ENCODE peak calls at places on chromosomes 3 and 15, in eight cellular contexts. U is PC-9; D is HS-5; T is activated effector memory CD4-positive, alpha-beta T cell treated with Interleukin-2 at 50 U/mL for 16 hours; C is left cardiac atrium; O is Panc1; X is RCC 7860; G is ureter. P is an unnamed sample.

GRCh38 chr3:129616713-129617112 is 10.2 kb upstream of the PLXND1 start:
- DNase-seq in G (peak), T (no peak), X (no peak), U (no peak), O (no peak), C (no peak), D (no peak), P (no peak)

GRCh38 chr15:66592505-66593218 is 26.9 kb upstream of the LCTL start:
- DNase-seq in G (no peak), D (no peak), U (no peak), X (no peak), C (peak), T (no peak), O (no peak), P (no peak)

GRCh38 chr3:185393055-185393454 is 30.1 kb downstream of the MAP3K13 start:
- DNase-seq in T (no peak), U (no peak), G (no peak), X (no peak), O (no peak), C (no peak), D (no peak), P (no peak)

GRCh38 chr3:53040361-53040820 is 5.5 kb downstream of the SFMBT1 start:
- DNase-seq in T (no peak), G (no peak), O (peak), C (no peak), D (peak), U (peak), X (peak), P (peak)

GRCh38 chr15:69665641-69666091 is 213.0 kb downstream of the RPLP1 start:
- DNase-seq in C (no peak), U (no peak), O (no peak), X (no peak), T (no peak), G (no peak), D (no peak), P (no peak)

GRCh38 chr3:143367171-143367570 is 247.6 kb downstream of the CHST2 start:
- DNase-seq in C (no peak), T (no peak), G (no peak), D (no peak), U (no peak), X (no peak), O (no peak), P (no peak)

GRCh38 chr3:72725229-72725628 is 123.0 kb downstream of the SHQ1 start:
- DNase-seq in G (no peak), X (no peak), U (no peak), T (no peak), C (no peak), D (no peak), O (no peak), P (no peak)

GRCh38 chr3:16844771-16845170 is 40.0 kb upstream of the PLCL2 start:
- DNase-seq in G (no peak), X (no peak), T (no peak), U (no peak), D (no peak), O (no peak), C (no peak), P (no peak)

GRCh38 chr3:42276419-42277132 is 10.6 kb upstream of the CCK start:
- DNase-seq in U (no peak), T (no peak), G (no peak), O (no peak), C (no peak), X (no peak), D (no peak), P (no peak)

GRCh38 chr3:133479895-133480669 is 80.2 kb downstream of the BFSP2 start:
- DNase-seq in T (no peak), C (no peak), U (peak), X (peak), O (no peak), G (no peak), D (no peak), P (no peak)

GRCh38 chr3:99332726-99333125 is 305.7 kb upstream of the COL8A1 start:
- DNase-seq in U (no peak), T (no peak), C (no peak), G (no peak), D (no peak), X (no peak), O (no peak), P (no peak)

GRCh38 chr3:127637971-127638370 is 9.0 kb downstream of the PODXL2 start:
- DNase-seq in G (no peak), X (no peak), D (no peak), O (no peak), T (no peak), U (no peak), C (no peak), P (no peak)

GRCh38 chr15:28955686-28956421 is 70.1 kb downstream of the APBA2 start:
- DNase-seq in C (no peak), X (peak), T (no peak), O (no peak), U (no peak), G (no peak), D (peak), P (no peak)

GRCh38 chr3:158097141-158097540 is 9.1 kb downstream of the SHOX2 start:
- DNase-seq in G (no peak), T (no peak), D (no peak), C (no peak), X (no peak), O (no peak), U (no peak), P (no peak)

GRCh38 chr15:41666353-41666920 is 6.2 kb downstream of the MGA start:
- DNase-seq in X (no peak), O (no peak), D (no peak), G (no peak), T (no peak), C (no peak), U (no peak), P (no peak)

GRCh38 chr15:62622775-62623174 is 419.8 kb upstream of the TPM1 start:
- DNase-seq in O (no peak), C (no peak), T (no peak), U (no peak), X (no peak), D (no peak), G (no peak), P (no peak)

GRCh38 chr15:50181983-50182232 is at the start of gene SLC27A2:
- DNase-seq in O (no peak), D (no peak), X (no peak), U (peak), G (no peak), C (peak), T (no peak), P (no peak)

P was measured in epithelial cell of proximal tubule.